ENCODE peak calls at places on chromosomes 7 and 10, in ten cellular contexts. U, D, B, X, L, P, M, K, S and Z are unnamed samples.

GRCh38 chr7:1872191-1873069 is 202.4 kb downstream of the ELFN1 start:
- DNase-seq in U (no peak), D (no peak), B (no peak), X (no peak), L (no peak), P (no peak), M (no peak), K (no peak), S (no peak), Z (no peak)

GRCh38 chr7:117982071-117983055 is 109.1 kb upstream of the CTTNBP2 start:
- DNase-seq in U (no peak), D (no peak), B (no peak), X (no peak), L (no peak), P (no peak), M (no peak), K (no peak), S (peak), Z (no peak)

GRCh38 chr7:80614911-80615310 is 23.5 kb upstream of the CD36 start:
- DNase-seq in U (no peak), D (peak), B (no peak), X (no peak), L (peak), P (no peak), M (peak), K (no peak), S (peak), Z (no peak)

GRCh38 chr10:15814565-15814964 is 45.7 kb downstream of the MINDY3 start:
- DNase-seq in U (no peak), D (no peak), B (no peak), X (no peak), L (no peak), P (no peak), M (no peak), K (no peak), S (no peak), Z (no peak)

GRCh38 chr7:151431768-151432311 is 8.1 kb downstream of the CRYGN start:
- DNase-seq in U (no peak), D (no peak), B (no peak), X (no peak), L (no peak), P (no peak), M (no peak), K (no peak), S (no peak), Z (no peak)

GRCh38 chr7:131056007-131056406 is 271.7 kb upstream of the MKLN1 start:
- DNase-seq in U (no peak), D (no peak), B (no peak), X (no peak), L (no peak), P (no peak), M (no peak), K (no peak), S (no peak), Z (no peak)

GRCh38 chr7:818031-818699 is 14.1 kb upstream of the SUN1 start:
- DNase-seq in U (no peak), D (peak), B (no peak), X (no peak), L (peak), P (no peak), M (peak), K (no peak), S (peak), Z (peak)

GRCh38 chr7:137395425-137395824 is 51.9 kb upstream of the PTN start:
- DNase-seq in U (no peak), D (no peak), B (no peak), X (peak), L (no peak), P (no peak), M (no peak), K (no peak), S (no peak), Z (no peak)

GRCh38 chr10:111018021-111018420 is 58.8 kb upstream of the ADRA2A start:
- DNase-seq in U (no peak), D (no peak), B (no peak), X (no peak), L (peak), P (no peak), M (no peak), K (no peak), S (no peak), Z (no peak)

GRCh38 chr7:32154797-32155196 is 84.6 kb upstream of the PDE1C start:
- DNase-seq in U (no peak), D (no peak), B (no peak), X (no peak), L (peak), P (no peak), M (peak), K (no peak), S (no peak), Z (no peak)

GRCh38 chr10:60148266-60148840 is 241.3 kb downstream of the ANK3 start:
- DNase-seq in U (no peak), D (peak), B (no peak), X (no peak), L (peak), P (no peak), M (peak), K (no peak), S (peak), Z (peak)

GRCh38 chr10:77208857-77209256 is 428.8 kb downstream of the KCNMA1 start:
- DNase-seq in U (no peak), D (no peak), B (no peak), X (no peak), L (no peak), P (no peak), M (no peak), K (no peak), S (no peak), Z (no peak)

GRCh38 chr7:151386301-151387160 is 23.3 kb downstream of the WDR86 start:
- DNase-seq in U (no peak), D (peak), B (no peak), X (no peak), L (no peak), P (no peak), M (no peak), K (no peak), S (no peak), Z (no peak)

GRCh38 chr10:90111671-90112070 is 410.3 kb downstream of the KIF20B start:
- DNase-seq in U (no peak), D (no peak), B (no peak), X (no peak), L (peak), P (no peak), M (no peak), K (no peak), S (peak), Z (no peak)

GRCh38 chr7:37284805-37285211 is 163.9 kb downstream of the ELMO1 start:
- DNase-seq in U (peak), D (peak), B (peak), X (peak), L (peak), P (peak), M (peak), K (peak), S (peak), Z (no peak)

GRCh38 chr10:70265032-70265689 is 18.6 kb downstream of the NPFFR1 start:
- DNase-seq in U (no peak), D (no peak), B (no peak), X (no peak), L (peak), P (no peak), M (no peak), K (no peak), S (peak), Z (no peak)

GRCh38 chr10:124252097-124252715 is 158.8 kb upstream of the CHST15 start:
- DNase-seq in U (no peak), D (no peak), B (no peak), X (no peak), L (no peak), P (no peak), M (no peak), K (no peak), S (no peak), Z (no peak)

GRCh38 chr10:132199854-132200311 is 13.1 kb downstream of the DPYSL4 start:
- DNase-seq in U (no peak), D (no peak), B (no peak), X (no peak), L (no peak), P (no peak), M (no peak), K (no peak), S (no peak), Z (no peak)

GRCh38 chr7:103989785-103990775 is 622 bp upstream of the RELN start:
- DNase-seq in U (peak), D (no peak), B (no peak), X (peak), L (peak), P (no peak), M (no peak), K (peak), S (no peak), Z (no peak)